ENCODE peak calls at places on chromosomes 2 and 18, in four cellular contexts. One of them, this sample, is unnamed.

GRCh38 chr2:221166283-221166682 is 405.8 kb downstream of the EPHA4 start:
- DNase-seq in ascending aorta: no peak
- DNase-seq in KBM-7: no peak
- DNase-seq in fibroblast of the conjunctiva: peak; percentile 63
- DNase-seq in this sample: no peak

GRCh38 chr2:63721082-63721424 is 120.6 kb upstream of the UGP2 start:
- DNase-seq in ascending aorta: no peak
- DNase-seq in KBM-7: no peak
- DNase-seq in fibroblast of the conjunctiva: no peak
- DNase-seq in this sample: no peak

GRCh38 chr2:25358249-25358815 is 16.6 kb upstream of the DNMT3A start:
- DNase-seq in ascending aorta: no peak
- DNase-seq in KBM-7: no peak
- DNase-seq in fibroblast of the conjunctiva: no peak
- DNase-seq in this sample: no peak

GRCh38 chr2:112582314-112582746 is 2.1 kb upstream of the CHCHD5 start:
- DNase-seq in ascending aorta: no peak
- DNase-seq in KBM-7: peak; percentile 87
- DNase-seq in fibroblast of the conjunctiva: peak; percentile 53
- DNase-seq in this sample: peak; percentile 47

GRCh38 chr2:133780099-133780996 is 212.1 kb upstream of the NCKAP5 start:
- DNase-seq in ascending aorta: no peak
- DNase-seq in KBM-7: peak; percentile 58
- DNase-seq in fibroblast of the conjunctiva: peak; percentile 64
- DNase-seq in this sample: peak; percentile 30

GRCh38 chr18:67805261-67805660 is 288.7 kb upstream of the DSEL start:
- DNase-seq in ascending aorta: no peak
- DNase-seq in KBM-7: no peak
- DNase-seq in fibroblast of the conjunctiva: no peak
- DNase-seq in this sample: peak; percentile 11

GRCh38 chr2:225328192-225328591 is 71.3 kb upstream of the NYAP2 start:
- DNase-seq in ascending aorta: no peak
- DNase-seq in KBM-7: no peak
- DNase-seq in fibroblast of the conjunctiva: no peak
- DNase-seq in this sample: no peak

GRCh38 chr2:54274781-54275242 is 18.8 kb upstream of the TSPYL6 start:
- DNase-seq in ascending aorta: no peak
- DNase-seq in KBM-7: no peak
- DNase-seq in fibroblast of the conjunctiva: peak; percentile 85
- DNase-seq in this sample: peak; percentile 48

GRCh38 chr18:74526478-74526877 is 7.8 kb upstream of the CNDP1 start:
- DNase-seq in ascending aorta: no peak
- DNase-seq in KBM-7: no peak
- DNase-seq in fibroblast of the conjunctiva: no peak
- DNase-seq in this sample: no peak

GRCh38 chr2:215540646-215541045 is 104.8 kb upstream of the FN1 start:
- DNase-seq in ascending aorta: no peak
- DNase-seq in KBM-7: no peak
- DNase-seq in fibroblast of the conjunctiva: peak; percentile 93
- DNase-seq in this sample: no peak

GRCh38 chr2:71856709-71857525 is 290.7 kb downstream of the CYP26B1 start:
- DNase-seq in ascending aorta: peak; percentile 61
- DNase-seq in KBM-7: no peak
- DNase-seq in fibroblast of the conjunctiva: no peak
- DNase-seq in this sample: peak; percentile 56

GRCh38 chr2:187299122-187299906 is 148.7 kb downstream of the CALCRL start:
- DNase-seq in ascending aorta: no peak
- DNase-seq in KBM-7: no peak
- DNase-seq in fibroblast of the conjunctiva: peak; percentile 21
- DNase-seq in this sample: no peak

GRCh38 chr18:48814490-48815181 is 136.1 kb downstream of the SMAD7 start:
- DNase-seq in ascending aorta: peak; percentile 62
- DNase-seq in KBM-7: no peak
- DNase-seq in fibroblast of the conjunctiva: no peak
- DNase-seq in this sample: no peak

GRCh38 chr2:165899311-165899710 is 54.3 kb downstream of the TTC21B start:
- DNase-seq in ascending aorta: no peak
- DNase-seq in KBM-7: no peak
- DNase-seq in fibroblast of the conjunctiva: no peak
- DNase-seq in this sample: no peak

GRCh38 chr18:60471652-60472051 is 99.1 kb upstream of the MC4R start:
- DNase-seq in ascending aorta: no peak
- DNase-seq in KBM-7: no peak
- DNase-seq in fibroblast of the conjunctiva: no peak
- DNase-seq in this sample: no peak

GRCh38 chr18:62935994-62936393 is 220.7 kb downstream of the PHLPP1 start:
- DNase-seq in ascending aorta: no peak
- DNase-seq in KBM-7: no peak
- DNase-seq in fibroblast of the conjunctiva: no peak
- DNase-seq in this sample: no peak

GRCh38 chr2:159944874-159945273 is 117.5 kb downstream of the PLA2R1 start:
- DNase-seq in ascending aorta: no peak
- DNase-seq in KBM-7: no peak
- DNase-seq in fibroblast of the conjunctiva: no peak
- DNase-seq in this sample: no peak

GRCh38 chr2:20962939-20963543 is 80.8 kb downstream of the APOB start:
- DNase-seq in ascending aorta: peak; percentile 80
- DNase-seq in KBM-7: peak; percentile 79
- DNase-seq in fibroblast of the conjunctiva: peak; percentile 37
- DNase-seq in this sample: peak; percentile 67

GRCh38 chr2:240604291-240604938 is 17.9 kb downstream of the CAPN10 start:
- DNase-seq in ascending aorta: peak; percentile 84
- DNase-seq in KBM-7: no peak
- DNase-seq in fibroblast of the conjunctiva: peak; percentile 14
- DNase-seq in this sample: no peak

GRCh38 chr2:183229386-183229785 is 105.1 kb downstream of the NUP35 start:
- DNase-seq in ascending aorta: no peak
- DNase-seq in KBM-7: no peak
- DNase-seq in fibroblast of the conjunctiva: no peak
- DNase-seq in this sample: no peak

GRCh38 chr18:62128157-62128556 is 58.7 kb downstream of the PIGN start:
- DNase-seq in ascending aorta: no peak
- DNase-seq in KBM-7: no peak
- DNase-seq in fibroblast of the conjunctiva: peak; percentile 10
- DNase-seq in this sample: no peak

GRCh38 chr18:23189768-23190661 is 54.7 kb downstream of the CABLES1 start:
- DNase-seq in ascending aorta: no peak
- DNase-seq in KBM-7: no peak
- DNase-seq in fibroblast of the conjunctiva: no peak
- DNase-seq in this sample: no peak

GRCh38 chr2:166494140-166494544 is at the start of gene SCN7A:
- DNase-seq in ascending aorta: no peak
- DNase-seq in KBM-7: no peak
- DNase-seq in fibroblast of the conjunctiva: peak; percentile 4
- DNase-seq in this sample: no peak

GRCh38 chr2:222302178-222303018 is 3.6 kb upstream of the PAX3 start:
- DNase-seq in ascending aorta: no peak
- DNase-seq in KBM-7: no peak
- DNase-seq in fibroblast of the conjunctiva: no peak
- DNase-seq in this sample: no peak

GRCh38 chr2:180979935-180980184 is 545 bp upstream of the UBE2E3 start:
- DNase-seq in ascending aorta: no peak
- DNase-seq in KBM-7: no peak
- DNase-seq in fibroblast of the conjunctiva: no peak
- DNase-seq in this sample: no peak

GRCh38 chr2:29347774-29348465 is 232.7 kb downstream of the CLIP4 start:
- DNase-seq in ascending aorta: no peak
- DNase-seq in KBM-7: no peak
- DNase-seq in fibroblast of the conjunctiva: no peak
- DNase-seq in this sample: no peak